ENCODE peak calls at places on chromosomes 16 and 17, in eight cellular contexts. E, T, U, I, X, Z, V and N are unnamed samples. For H3K4me1, the result is how much of the 10 kb centered on the place peaks cover.

GRCh38 chr17:79648181-79648831 is 37.5 kb upstream of the RBFOX3 start:
- ATAC-seq in E (no peak), T (peak), U (no peak), I (no peak), X (no peak), Z (no peak), V (no peak), N (no peak)

GRCh38 chr16:4828567-4829320 is 18.3 kb downstream of the GLYR1 start:
- ATAC-seq in E (peak), T (no peak), U (no peak), I (no peak), X (no peak), Z (no peak), V (no peak), N (no peak)

GRCh38 chr17:51128089-51128488 is 7.4 kb upstream of the SPAG9 start:
- ATAC-seq in E (no peak), T (peak), U (peak), I (peak), X (peak), Z (no peak), V (peak), N (no peak)

GRCh38 chr16:51050379-51050710 is 100.7 kb downstream of the SALL1 start:
- ATAC-seq in E (no peak), T (peak), U (no peak), I (no peak), X (peak), Z (no peak), V (no peak), N (no peak)

GRCh38 chr17:20059728-20060188 is 50.6 kb downstream of the SPECC1 start:
- ATAC-seq in E (no peak), T (peak), U (peak), I (peak), X (no peak), Z (no peak), V (peak), N (no peak)

GRCh38 chr17:48726916-48727286 is 1.6 kb downstream of the HOXB13 start:
- ATAC-seq in E (no peak), T (no peak), U (no peak), I (no peak), X (no peak), Z (no peak), V (no peak), N (no peak)

GRCh38 chr17:34561328-34561727 is 18.1 kb upstream of the TMEM132E start:
- ATAC-seq in E (no peak), T (no peak), U (no peak), I (no peak), X (no peak), Z (no peak), V (no peak), N (no peak)

GRCh38 chr17:34252890-34253525 is 2.1 kb upstream of the CCL2 start:
- ATAC-seq in E (no peak), T (no peak), U (no peak), I (no peak), X (no peak), Z (no peak), V (no peak), N (no peak)

GRCh38 chr17:37079735-37080134 is 131.0 kb downstream of the AATF start:
- ATAC-seq in E (no peak), T (no peak), U (no peak), I (no peak), X (peak), Z (no peak), V (no peak), N (no peak)

GRCh38 chr16:21613361-21613760 is 14.0 kb downstream of the METTL9 start:
- ATAC-seq in E (no peak), T (no peak), U (no peak), I (no peak), X (no peak), Z (no peak), V (no peak), N (no peak)
- H3K4me1 ChIP-seq in E (under half), T (under half), U (under half), I (under half), X (under half), Z (under half), V (under half), N (under half)

GRCh38 chr17:82063424-82064415 is 1.9 kb downstream of the DUS1L start:
- ATAC-seq in E (no peak), T (peak), U (no peak), I (no peak), X (peak), Z (no peak), V (no peak), N (no peak)
- TF ChIP-seq POLR2A in E (no peak), T (no peak), U (no peak), I (no peak), X (no peak), Z (no peak), V (no peak), N (no peak)

GRCh38 chr17:65433157-65433556 is 128.3 kb downstream of the AXIN2 start:
- ATAC-seq in E (no peak), T (no peak), U (no peak), I (no peak), X (no peak), Z (no peak), V (no peak), N (no peak)
- H3K4me1 ChIP-seq in E (under half), T (under half), U (under half), I (under half), X (under half), Z (under half), V (under half), N (under half)

DNA sequence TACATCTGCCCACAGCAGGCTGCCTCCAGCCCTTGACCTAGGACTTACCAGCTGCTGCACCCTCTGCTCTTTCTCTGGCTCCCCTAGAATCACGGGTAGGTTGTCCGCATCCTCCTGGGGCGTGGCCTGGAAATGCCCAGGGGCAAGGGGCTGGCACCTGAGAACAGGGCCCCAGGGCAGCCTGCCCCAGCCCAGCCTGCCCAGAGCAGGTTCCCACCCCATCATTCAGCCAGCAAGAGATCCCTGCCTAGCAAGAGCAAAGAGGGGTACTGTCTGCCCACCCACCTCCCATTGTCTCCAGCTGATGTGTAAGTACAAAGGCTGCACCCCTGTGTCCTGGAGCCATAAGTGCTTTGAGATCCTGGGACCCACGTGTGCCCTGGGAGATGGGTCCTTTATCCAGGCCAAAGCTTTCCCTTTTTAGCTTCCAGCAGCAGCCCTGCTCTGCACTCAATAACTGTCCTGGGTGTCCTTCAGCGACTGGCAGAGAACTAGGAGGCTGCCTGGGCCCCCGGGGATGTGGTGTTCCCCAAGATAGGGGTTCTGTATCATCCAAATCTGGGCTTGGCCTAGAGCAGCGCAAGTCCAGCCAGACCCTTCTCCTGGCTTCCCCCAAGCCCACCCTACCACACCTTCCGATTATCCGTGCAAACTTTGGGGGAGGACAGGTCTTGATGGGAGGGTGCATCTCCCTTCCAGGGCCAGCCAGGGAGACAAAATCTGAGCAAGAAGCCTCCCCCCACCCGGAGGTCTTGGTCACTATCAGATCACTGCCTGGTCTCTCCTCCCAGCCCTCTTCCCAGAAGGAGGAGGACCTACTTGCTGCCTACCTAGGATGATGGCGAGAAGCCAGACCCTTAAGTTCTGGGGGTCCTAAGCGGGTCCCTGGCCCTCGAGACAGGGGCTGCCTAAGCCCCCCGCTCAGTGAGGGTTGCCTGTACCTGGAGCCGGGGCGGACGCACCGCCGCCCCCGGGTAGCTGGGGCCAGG is 4.9 kb downstream of the TSPOAP1 start:
- ATAC-seq in E (peak), T (no peak), U (no peak), I (no peak), X (no peak), Z (peak), V (no peak), N (peak)
- TF ChIP-seq POLR2A in E (no peak), T (no peak), U (no peak), I (no peak), X (no peak), Z (no peak), V (no peak), N (no peak)

GRCh38 chr16:57753448-57754353 is 18.1 kb downstream of the KATNB1 start:
- ATAC-seq in E (no peak), T (no peak), U (no peak), I (no peak), X (no peak), Z (no peak), V (no peak), N (no peak)

GRCh38 chr16:57755726-57756423 is 20.3 kb downstream of the KATNB1 start:
- ATAC-seq in E (no peak), T (no peak), U (no peak), I (no peak), X (no peak), Z (no peak), V (no peak), N (no peak)

GRCh38 chr16:57754354-57755060 is 18.9 kb downstream of the KATNB1 start:
- ATAC-seq in E (no peak), T (no peak), U (no peak), I (no peak), X (no peak), Z (no peak), V (no peak), N (no peak)

GRCh38 chr16:57756424-57757325 is 21.1 kb downstream of the KATNB1 start:
- ATAC-seq in E (no peak), T (peak), U (peak), I (peak), X (no peak), Z (no peak), V (peak), N (no peak)

DNA sequence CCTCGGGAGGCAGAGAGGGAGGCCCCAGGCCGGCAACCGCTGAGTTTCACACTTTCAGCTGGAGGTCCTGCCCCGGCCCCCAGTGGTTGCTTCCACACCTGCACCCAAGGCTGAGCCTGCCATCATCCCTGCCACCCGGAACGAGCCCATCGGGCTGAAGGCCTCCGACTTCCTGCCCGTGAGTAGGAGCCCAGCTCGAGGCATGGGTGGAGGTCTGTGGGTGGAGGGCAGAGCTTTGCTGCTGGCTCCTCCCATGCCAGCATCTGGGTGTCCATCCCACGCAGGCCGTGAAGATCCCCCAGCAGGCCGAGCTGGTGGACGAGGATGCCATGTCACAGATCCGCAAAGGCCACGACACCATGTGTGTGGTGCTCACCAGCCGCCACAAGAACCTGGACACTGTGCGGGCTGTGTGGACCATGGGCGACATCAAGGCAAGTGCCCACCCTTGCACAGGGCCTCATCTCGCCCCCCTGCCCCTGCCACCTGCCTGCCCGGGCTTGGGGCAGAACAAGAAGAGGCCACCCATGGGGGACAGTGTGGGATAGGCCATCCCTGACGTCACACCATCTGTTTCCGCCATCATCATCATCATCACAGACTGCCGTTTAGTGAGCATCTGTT is 19.6 kb downstream of the KATNB1 start:
- ATAC-seq in E (no peak), T (peak), U (no peak), I (no peak), X (no peak), Z (no peak), V (no peak), N (no peak)
- H3K4me1 ChIP-seq in E (under half), T (under half), U (under half), I (under half), X (under half), Z (under half), V (under half), N (under half)

GRCh38 chr17:74453665-74454196 is 12.7 kb upstream of the CD300A start:
- ATAC-seq in E (peak), T (peak), U (peak), I (peak), X (peak), Z (peak), V (peak), N (peak)

GRCh38 chr17:74451557-74451956 is 14.9 kb upstream of the CD300A start:
- ATAC-seq in E (no peak), T (no peak), U (no peak), I (no peak), X (no peak), Z (no peak), V (no peak), N (no peak)

GRCh38 chr17:74452027-74452840 is 14.2 kb upstream of the CD300A start:
- ATAC-seq in E (no peak), T (no peak), U (no peak), I (no peak), X (no peak), Z (no peak), V (no peak), N (no peak)

GRCh38 chr17:74454197-74455024 is 12.0 kb upstream of the CD300A start:
- ATAC-seq in E (peak), T (peak), U (peak), I (peak), X (peak), Z (peak), V (peak), N (peak)

GRCh38 chr17:74452841-74453661 is 13.4 kb upstream of the CD300A start:
- ATAC-seq in E (no peak), T (peak), U (no peak), I (no peak), X (peak), Z (peak), V (no peak), N (no peak)
- TF ChIP-seq POLR2A in E (no peak), T (no peak), U (no peak), I (no peak), X (peak), Z (no peak), V (no peak), N (no peak)

GRCh38 chr16:8956265-8957060 is 7.2 kb downstream of the USP7 start:
- ATAC-seq in E (peak), T (no peak), U (no peak), I (no peak), X (peak), Z (no peak), V (no peak), N (peak)
- H3K4me1 ChIP-seq in E (under half), T (half or more), U (half or more), I (half or more), X (half or more), Z (half or more), V (half or more), N (half or more)